ENCODE peak calls at places on chromosomes 4 and X, in eight cellular contexts. X, N, H, S, F, U, P and I are unnamed samples.

GRCh38 chr4:77308843-77309242 is 151.8 kb downstream of the CCNG2 start:
- DNase-seq in H (peak; percentile 21), P (peak; percentile 74), N (no peak), U (no peak), S (no peak), F (peak; percentile 10), X (no peak), I (no peak)

GRCh38 chr4:3308691-3309090 is 15.9 kb downstream of the RGS12 start:
- DNase-seq in X (peak; percentile 49), F (no peak), U (no peak), H (no peak), P (no peak), S (peak; percentile 47), N (no peak), I (no peak)

GRCh38 chrX:17425551-17425950 is 50.6 kb downstream of the NHS start:
- DNase-seq in F (no peak), X (no peak), H (no peak), U (no peak), P (peak; percentile 10), N (no peak), S (no peak), I (no peak)

GRCh38 chrX:151725338-151725614 is 9.3 kb upstream of the CNGA2 start:
- DNase-seq in X (peak; percentile 50), U (no peak), N (no peak), P (no peak), H (no peak), F (no peak), S (peak; percentile 47), I (no peak)

GRCh38 chr4:123093247-123093646 is 170.8 kb upstream of the NUDT6 start:
- DNase-seq in H (no peak), N (no peak), U (no peak), S (no peak), F (no peak), P (no peak), X (no peak), I (no peak)

GRCh38 chr4:74838746-74839370 is 44.5 kb upstream of the BTC start:
- DNase-seq in U (no peak), N (no peak), X (no peak), H (no peak), S (no peak), P (no peak), F (no peak), I (no peak)

GRCh38 chr4:54843106-54843505 is 185.3 kb downstream of the KIT start:
- DNase-seq in U (no peak), H (no peak), P (no peak), N (no peak), X (no peak), S (no peak), F (no peak), I (no peak)

GRCh38 chrX:97984641-97985040 is 1100.9 kb downstream of the RPA4 start:
- DNase-seq in P (peak; percentile 52), X (no peak), N (no peak), S (no peak), H (no peak), U (no peak), F (no peak), I (no peak)

GRCh38 chrX:44872319-44872816 is 620 bp upstream of the KDM6A start:
- DNase-seq in P (peak; percentile 41), H (peak; percentile 40), N (peak; percentile 55), F (no peak), U (peak; percentile 12), X (peak; percentile 76), S (peak; percentile 94), I (peak; percentile 88)

GRCh38 chr4:76434901-76435688 is at the start of gene SHROOM3:
- DNase-seq in U (no peak), H (no peak), P (peak; percentile 72), N (no peak), F (no peak), S (no peak), X (no peak), I (no peak)

GRCh38 chr4:8534129-8534528 is 46.1 kb upstream of the GPR78 start:
- DNase-seq in H (no peak), X (no peak), S (no peak), N (no peak), F (peak; percentile 39), U (no peak), P (peak; percentile 98), I (no peak)

GRCh38 chr4:162644346-162644745 is 480.5 kb upstream of the FSTL5 start:
- DNase-seq in X (no peak), H (no peak), P (no peak), U (no peak), F (no peak), N (no peak), S (no peak), I (no peak)

GRCh38 chr4:140968371-140968770 is 164.9 kb downstream of the RNF150 start:
- DNase-seq in F (no peak), U (no peak), S (no peak), X (no peak), P (no peak), H (no peak), N (no peak), I (no peak)

GRCh38 chr4:15336410-15337184 is 91.2 kb upstream of the C1QTNF7 start:
- DNase-seq in P (peak; percentile 12), X (no peak), H (no peak), F (no peak), U (no peak), N (no peak), S (no peak), I (no peak)

GRCh38 chrX:30821116-30821515 is 67.9 kb downstream of the TAB3 start:
- DNase-seq in S (no peak), X (no peak), U (no peak), P (peak; percentile 1), F (no peak), N (no peak), H (no peak), I (no peak)

GRCh38 chr4:170736710-170737109 is 647.0 kb upstream of the AADAT start:
- DNase-seq in S (no peak), P (no peak), U (no peak), H (no peak), N (no peak), F (no peak), X (no peak), I (no peak)

GRCh38 chr4:16993966-16994840 is 95.8 kb upstream of the LDB2 start:
- DNase-seq in P (peak; percentile 63), U (no peak), H (no peak), F (no peak), S (no peak), N (no peak), X (no peak), I (no peak)

GRCh38 chr4:76881375-76881774 is 16.6 kb downstream of the SOWAHB start:
- DNase-seq in P (peak; percentile 34), H (no peak), U (no peak), N (no peak), X (no peak), F (no peak), S (no peak), I (no peak)

GRCh38 chrX:39905946-39906345 is 191.8 kb downstream of the BCOR start:
- DNase-seq in H (no peak), P (no peak), F (no peak), U (no peak), N (no peak), X (no peak), S (no peak), I (no peak)

GRCh38 chr4:186726440-186727148 is 2.9 kb upstream of the FAT1 start:
- DNase-seq in H (peak; percentile 53), N (no peak), X (peak; percentile 82), S (no peak), P (peak; percentile 87), F (peak; percentile 56), U (peak; percentile 52), I (no peak)

GRCh38 chrX:107630031-107630689 is 1.9 kb downstream of the PRPS1 start:
- DNase-seq in P (peak; percentile 8), F (no peak), U (no peak), H (no peak), X (no peak), S (no peak), N (no peak), I (no peak)

GRCh38 chr4:78065514-78066192 is 8.5 kb downstream of the FRAS1 start:
- DNase-seq in X (no peak), F (no peak), N (no peak), P (peak; percentile 57), S (no peak), U (no peak), H (no peak), I (no peak)

GRCh38 chr4:4541040-4541631 is 712 bp downstream of the STX18 start:
- DNase-seq in S (no peak), P (no peak), X (no peak), H (peak; percentile 27), N (peak; percentile 10), F (no peak), U (no peak), I (no peak)

DNA sequence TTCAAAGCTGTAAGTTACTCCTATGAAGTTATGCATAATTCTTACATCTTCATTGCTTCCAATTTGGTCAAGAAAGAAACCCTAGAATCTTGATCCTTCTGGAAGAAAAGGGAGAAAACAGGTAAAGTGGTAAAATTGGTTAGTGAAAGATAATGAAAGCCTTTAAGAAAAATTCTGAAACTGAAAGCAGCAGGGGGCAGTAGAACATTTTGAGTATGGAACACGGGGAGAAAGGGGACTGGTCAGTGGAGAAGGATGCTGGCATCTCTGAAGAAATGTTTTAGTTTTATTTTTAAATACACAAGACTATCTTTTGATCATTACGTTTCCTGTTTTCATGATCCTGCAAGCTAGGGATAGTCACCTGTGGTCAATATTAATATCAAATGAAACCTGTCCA is 54.3 kb downstream of the SLIT2 start:
- DNase-seq in F (no peak), S (no peak), U (no peak), N (no peak), H (no peak), X (no peak), P (peak; percentile 32), I (no peak)
- TF ChIP-seq CTCF in F (peak; percentile 36), S (no peak), U (peak; percentile 15), N (no peak), H (no peak), X (no peak), P (peak; percentile 24), I (no peak)

DNA sequence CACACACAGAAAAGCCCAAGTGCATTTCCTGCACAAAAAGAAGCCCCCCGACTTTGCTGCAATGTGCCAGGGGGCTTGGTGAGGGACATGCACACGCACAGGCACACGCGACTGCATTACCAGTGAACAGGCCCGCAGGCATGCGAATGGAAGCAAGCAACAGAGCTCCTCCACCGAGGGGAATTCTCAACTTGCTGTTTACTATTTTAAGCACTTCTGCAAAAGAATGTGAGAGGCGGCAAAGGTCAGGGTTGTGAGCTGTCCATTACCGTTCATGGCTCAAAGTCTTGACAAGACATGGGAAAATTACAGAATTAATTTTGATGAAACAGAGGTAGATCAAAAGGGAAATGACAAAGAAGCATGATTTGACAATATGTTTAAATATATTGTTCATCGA is 342.5 kb upstream of the NOCT start:
- DNase-seq in U (no peak), N (no peak), X (no peak), P (no peak), H (no peak), F (no peak), S (no peak), I (no peak)
- H3K4me1 ChIP-seq in U (no peaks in the 10 kb centered on the region), N (no peaks in the 10 kb centered on the region), X (no peaks in the 10 kb centered on the region), P (peaks cover 12% of the 10 kb centered on the region), H (peaks cover 6% of the 10 kb centered on the region), F (no peaks in the 10 kb centered on the region), S (peaks cover 3% of the 10 kb centered on the region), I (no peaks in the 10 kb centered on the region)

GRCh38 chrX:85288992-85289723 is 45.4 kb downstream of the ZNF711 start:
- DNase-seq in S (no peak), H (no peak), U (no peak), X (no peak), N (no peak), P (peak; percentile 10), F (no peak), I (no peak)
- TF ChIP-seq CTCF in S (no peak), H (no peak), U (no peak), X (no peak), N (no peak), P (peak; percentile 38), F (peak; percentile 36), I (no peak)

GRCh38 chr4:103076777-103077347 is 301 bp upstream of the SLC9B2 start:
- DNase-seq in P (peak; percentile 8), H (no peak), F (peak; percentile 3), X (no peak), S (no peak), U (no peak), N (no peak), I (no peak)
- H3K4me1 ChIP-seq in P (peaks cover 4% of the 10 kb centered on the region), H (peaks cover 16% of the 10 kb centered on the region), F (peaks cover 8% of the 10 kb centered on the region), X (peaks cover 28% of the 10 kb centered on the region), S (peaks cover 15% of the 10 kb centered on the region), U (no peaks in the 10 kb centered on the region), N (peaks cover 25% of the 10 kb centered on the region), I (peaks cover 20% of the 10 kb centered on the region)